ENCODE peak calls at places on chromosomes 5 and 9, in six cellular contexts. Q, X, J, E, B and A are unnamed samples.

GRCh38 chr5:41629897-41630296 is 119.5 kb upstream of the PLCXD3 start:
- DNase-seq in X (no peak), B (no peak), E (no peak), J (no peak), Q (no peak), A (no peak)

GRCh38 chr5:56737002-56737621 is 78.2 kb upstream of the MAP3K1 start:
- DNase-seq in J (no peak), B (peak), X (no peak), Q (peak), E (no peak), A (no peak)

GRCh38 chr5:39455645-39456044 is 30.9 kb upstream of the DAB2 start:
- DNase-seq in Q (no peak), J (no peak), X (no peak), B (no peak), E (no peak), A (no peak)

GRCh38 chr5:181133610-181134231 is 2.8 kb upstream of the OR2V1 start:
- DNase-seq in B (peak), E (no peak), Q (peak), X (peak), J (no peak), A (no peak)

GRCh38 chr9:114694719-114695269 is 12.8 kb upstream of the TEX48 start:
- DNase-seq in B (no peak), Q (no peak), E (no peak), X (no peak), J (no peak), A (no peak)

GRCh38 chr9:114938687-114939575 is 8.5 kb upstream of the TNFSF8 start:
- DNase-seq in E (no peak), X (no peak), J (no peak), B (no peak), Q (no peak), A (no peak)

GRCh38 chr5:71633255-71634155 is 46.4 kb downstream of the MCCC2 start:
- DNase-seq in J (no peak), B (no peak), E (no peak), X (no peak), Q (no peak), A (no peak)

GRCh38 chr5:135214897-135215616 is 181.0 kb upstream of the PITX1 start:
- DNase-seq in Q (peak), X (no peak), B (no peak), E (no peak), J (peak), A (no peak)

GRCh38 chr5:173750538-173751265 is 134.3 kb upstream of the BOD1 start:
- DNase-seq in B (no peak), X (no peak), Q (no peak), J (no peak), E (no peak), A (no peak)

GRCh38 chr5:175840050-175840841 is 31.1 kb upstream of the CPLX2 start:
- DNase-seq in X (no peak), Q (peak), E (no peak), J (no peak), B (no peak), A (no peak)

GRCh38 chr5:75034137-75034739 is 18.1 kb downstream of the GCNT4 start:
- DNase-seq in J (no peak), Q (no peak), E (no peak), X (no peak), B (no peak), A (no peak)

GRCh38 chr9:136674786-136675349 is 12.2 kb downstream of the EGFL7 start:
- DNase-seq in B (no peak), E (no peak), X (no peak), Q (no peak), J (peak), A (no peak)

GRCh38 chr5:150302301-150303069 is at the start of gene ARSI:
- DNase-seq in X (no peak), B (no peak), E (no peak), J (peak), Q (peak), A (peak)

GRCh38 chr5:3594514-3595101 is 1.0 kb upstream of the IRX1 start:
- DNase-seq in E (no peak), Q (no peak), J (peak), B (no peak), X (no peak), A (no peak)

GRCh38 chr9:96169488-96169887 is 132.5 kb downstream of the HSD17B3 start:
- DNase-seq in B (peak), X (no peak), E (no peak), Q (peak), J (peak), A (peak)

GRCh38 chr9:98951967-98952366 is 8.3 kb downstream of the COL15A1 start:
- DNase-seq in E (no peak), X (no peak), B (no peak), J (no peak), Q (no peak), A (no peak)

GRCh38 chr5:168167338-168167737 is 124.1 kb upstream of the WWC1 start:
- DNase-seq in Q (no peak), J (no peak), X (no peak), B (no peak), E (no peak), A (no peak)

GRCh38 chr5:179297026-179297425 is 48.2 kb downstream of the ADAMTS2 start:
- DNase-seq in E (no peak), X (no peak), B (no peak), Q (no peak), J (no peak), A (no peak)

GRCh38 chr9:92963831-92964606 is 16.7 kb downstream of the FGD3 start:
- DNase-seq in J (peak), B (no peak), Q (no peak), E (no peak), X (no peak), A (no peak)

GRCh38 chr9:79152306-79152705 is 419.5 kb upstream of the TLE4 start:
- DNase-seq in Q (no peak), X (no peak), E (no peak), B (no peak), J (no peak), A (no peak)

GRCh38 chr9:7507539-7508251 is 291.9 kb downstream of the DMAC1 start:
- DNase-seq in B (no peak), X (no peak), Q (no peak), E (no peak), J (no peak), A (no peak)

GRCh38 chr5:150573216-150573615 is 65.3 kb downstream of the NDST1 start:
- DNase-seq in Q (no peak), J (no peak), X (no peak), E (peak), B (no peak), A (no peak)

GRCh38 chr5:173075137-173075868 is 19.2 kb downstream of the CREBRF start:
- DNase-seq in E (no peak), B (no peak), J (no peak), Q (no peak), X (no peak), A (no peak)

GRCh38 chr5:969421-969839 is 39.2 kb upstream of the NKD2 start:
- DNase-seq in X (no peak), E (no peak), B (no peak), Q (peak), J (no peak), A (no peak)

GRCh38 chr9:98034593-98035546 is 21.7 kb upstream of the NANS start:
- DNase-seq in X (peak), J (peak), Q (peak), E (peak), B (peak), A (no peak)

GRCh38 chr9:72958485-72959266 is 5.8 kb upstream of the ALDH1A1 start:
- DNase-seq in B (no peak), J (no peak), X (no peak), Q (no peak), E (no peak), A (no peak)

GRCh38 chr9:37988041-37988440 is 81.0 kb downstream of the SHB start:
- DNase-seq in J (no peak), B (peak), E (no peak), Q (no peak), X (no peak), A (no peak)

GRCh38 chr9:88959727-88960469 is 31.4 kb upstream of the S1PR3 start:
- DNase-seq in Q (no peak), E (no peak), B (no peak), J (no peak), X (no peak), A (no peak)

GRCh38 chr9:135718616-135719015 is 16.6 kb downstream of the KCNT1 start:
- DNase-seq in J (no peak), X (peak), E (peak), Q (no peak), B (no peak), A (no peak)

GRCh38 chr9:34989946-34990635 is 546 bp downstream of the DNAJB5 start:
- DNase-seq in J (peak), X (no peak), B (peak), E (no peak), Q (peak), A (no peak)

GRCh38 chr5:76403963-76404693 is 1.0 kb downstream of the IQGAP2 start:
- DNase-seq in Q (no peak), E (no peak), B (no peak), J (peak), X (no peak), A (peak)

GRCh38 chr9:35660966-35661413 is 2.9 kb downstream of the CCDC107 start:
- DNase-seq in J (no peak), Q (peak), E (no peak), B (peak), X (no peak), A (no peak)

GRCh38 chr9:116094846-116095245 is 58.7 kb upstream of the PAPPA start:
- DNase-seq in E (no peak), J (no peak), X (no peak), B (no peak), Q (peak), A (no peak)